ENCODE peak calls at places on chromosomes 13 and 19, in four cellular contexts. F is thoracic aorta, L is AG09309, B is NB4. H is an unnamed sample.

GRCh38 chr13:27341616-27342015 is 71.0 kb downstream of the RASL11A start:
- DNase-seq in F (no peak), L (no peak), B (no peak), H (no peak)

GRCh38 chr19:30941591-30941990 is 407.6 kb downstream of the TSHZ3 start:
- DNase-seq in F (no peak), L (no peak), B (no peak), H (no peak)

GRCh38 chr19:56538761-56539263 is at the start of gene ZFP28:
- DNase-seq in F (peak), L (no peak), B (no peak), H (no peak)

GRCh38 chr13:110331362-110331761 is 24.3 kb downstream of the COL4A2 start:
- DNase-seq in F (no peak), L (no peak), B (no peak), H (no peak)

GRCh38 chr13:106786006-106786579 is 218.2 kb upstream of the ARGLU1 start:
- DNase-seq in F (no peak), L (no peak), B (peak), H (no peak)

GRCh38 chr19:44644391-44645016 is 794 bp downstream of the PVR start:
- DNase-seq in F (no peak), L (no peak), B (peak), H (no peak)

GRCh38 chr13:74367193-74367592 is 233.0 kb upstream of the KLF12 start:
- DNase-seq in F (no peak), L (no peak), B (no peak), H (no peak)

GRCh38 chr19:4807188-4807587 is 15.7 kb downstream of the FEM1A start:
- DNase-seq in F (no peak), L (no peak), B (peak), H (no peak)

GRCh38 chr13:31001647-31002046 is 69.2 kb downstream of the TEX26 start:
- DNase-seq in F (no peak), L (no peak), B (no peak), H (no peak)

GRCh38 chr13:78609464-78610205 is 6.3 kb upstream of the POU4F1 start:
- DNase-seq in F (no peak), L (no peak), B (no peak), H (no peak)

GRCh38 chr19:47156861-47157454 is 26.3 kb downstream of the SAE1 start:
- DNase-seq in F (no peak), L (no peak), B (peak), H (no peak)

GRCh38 chr13:103539265-103539664 is 473.0 kb upstream of the SLC10A2 start:
- DNase-seq in F (no peak), L (no peak), B (no peak), H (no peak)

GRCh38 chr19:6737873-6738725 is 719 bp upstream of the GPR108 start:
- DNase-seq in F (peak), L (peak), B (peak), H (peak)

GRCh38 chr19:29622191-29623070 is 16.3 kb downstream of the POP4 start:
- DNase-seq in F (no peak), L (no peak), B (no peak), H (peak)

GRCh38 chr19:14004619-14005380 is 1.3 kb downstream of the RFX1 start:
- DNase-seq in F (no peak), L (no peak), B (peak), H (no peak)

GRCh38 chr13:40130871-40131636 is 475.6 kb downstream of the COG6 start:
- DNase-seq in F (no peak), L (no peak), B (peak), H (no peak)

GRCh38 chr19:5785423-5785822 is 877 bp upstream of the PRR22 start:
- DNase-seq in F (no peak), L (no peak), B (no peak), H (no peak)

GRCh38 chr19:52248256-52248655 is 21.1 kb upstream of the ZNF766 start:
- DNase-seq in F (no peak), L (peak), B (peak), H (peak)

GRCh38 chr13:51339354-51339753 is at the start of gene SERPINE3:
- DNase-seq in F (no peak), L (no peak), B (no peak), H (no peak)

GRCh38 chr19:15551183-15552004 is 43.1 kb downstream of the CYP4F22 start:
- DNase-seq in F (no peak), L (no peak), B (no peak), H (no peak)

GRCh38 chr13:43245374-43245964 is 222.1 kb downstream of the DNAJC15 start:
- DNase-seq in F (no peak), L (peak), B (no peak), H (no peak)

GRCh38 chr13:33578786-33579185 is 239.2 kb upstream of the RFC3 start:
- DNase-seq in F (no peak), L (no peak), B (no peak), H (no peak)

GRCh38 chr13:110236831-110237261 is 70.1 kb downstream of the COL4A1 start:
- DNase-seq in F (no peak), L (no peak), B (no peak), H (no peak)

GRCh38 chr19:44848805-44849457 is 2.8 kb downstream of the NECTIN2 start:
- DNase-seq in F (no peak), L (no peak), B (no peak), H (no peak)

GRCh38 chr13:108437496-108437895 is 168.0 kb downstream of the TNFSF13B start:
- DNase-seq in F (no peak), L (no peak), B (no peak), H (no peak)

GRCh38 chr13:112718318-112718717 is 28.5 kb downstream of the ATP11A start:
- DNase-seq in F (no peak), L (no peak), B (no peak), H (no peak)

GRCh38 chr19:947090-947706 is 21.4 kb downstream of the ARID3A start:
- DNase-seq in F (no peak), L (no peak), B (no peak), H (no peak)

GRCh38 chr13:96851856-96852255 is 142.4 kb downstream of the OXGR1 start:
- DNase-seq in F (no peak), L (no peak), B (no peak), H (no peak)

GRCh38 chr13:113013303-113013702 is 44.3 kb downstream of the MCF2L start:
- DNase-seq in F (no peak), L (no peak), B (no peak), H (peak)

GRCh38 chr13:46666727-46667456 is 113.9 kb downstream of the LRCH1 start:
- DNase-seq in F (no peak), L (no peak), B (no peak), H (no peak)

GRCh38 chr19:17719730-17720486 is 628 bp downstream of the MAP1S start:
- DNase-seq in F (no peak), L (no peak), B (peak), H (no peak)

GRCh38 chr19:17720487-17720839 is 1.2 kb downstream of the MAP1S start:
- DNase-seq in F (no peak), L (no peak), B (peak), H (no peak)

GRCh38 chr19:17718467-17718987 is 753 bp upstream of the MAP1S start:
- DNase-seq in F (no peak), L (no peak), B (peak), H (no peak)

GRCh38 chr19:17718988-17719711 is at the start of gene MAP1S:
- DNase-seq in F (no peak), L (no peak), B (peak), H (peak)

GRCh38 chr19:17716309-17716929 is 2.9 kb upstream of the MAP1S start:
- DNase-seq in F (no peak), L (no peak), B (peak), H (no peak)
- TF ChIP-seq CTCF in F (peak), L (peak), B (peak), H (no peak)

GRCh38 chr19:38661996-38662395 is 14.5 kb downstream of the ACTN4 start:
- DNase-seq in F (no peak), L (no peak), B (no peak), H (peak)
- H3K4me3 ChIP-seq in F (peak), L (no peak), B (no peak), H (peak)

GRCh38 chr19:12052057-12052570 is 647 bp downstream of the ZNF878 start:
- DNase-seq in F (no peak), L (no peak), B (no peak), H (no peak)

GRCh38 chr19:12052571-12053169 is at the start of gene ZNF878:
- DNase-seq in F (peak), L (no peak), B (peak), H (peak)

GRCh38 chr19:12055784-12056183 is 3.0 kb upstream of the ZNF878 start:
- DNase-seq in F (no peak), L (no peak), B (no peak), H (no peak)
- TF ChIP-seq CTCF in F (no peak), L (no peak), B (no peak), H (no peak)

GRCh38 chr19:35090795-35091214 is 24.8 kb upstream of the FXYD3 start:
- DNase-seq in F (no peak), L (no peak), B (no peak), H (no peak)
- H3K4me3 ChIP-seq in F (no peak), L (no peak), B (no peak), H (no peak)

H was measured in LNCaP clone FGC.